ENCODE peak calls at places on chromosomes 12 and 14, in six cellular contexts. H is HS-5, Z is H54, M is non-pigmented ciliary epithelial cell, O is NCI-H1436, T is T-helper 9 cell. N is an unnamed sample.
A peak's percentile ranks its signal among the peaks of the same experiment; 100 is the strongest.

GRCh38 chr14:71266994-71267636 is 359.9 kb downstream of the PCNX1 start:
- DNase-seq in M (no peak), T (no peak), H (no peak), O (no peak), Z (no peak), N (peak; percentile 69)

GRCh38 chr12:90338365-90338764 is 616.6 kb downstream of the CCER1 start:
- DNase-seq in M (no peak), Z (no peak), O (no peak), T (no peak), H (no peak), N (no peak)

GRCh38 chr12:52604859-52605258 is 3.6 kb upstream of the KRT72 start:
- DNase-seq in O (no peak), Z (no peak), M (no peak), H (no peak), T (no peak), N (no peak)

GRCh38 chr12:109739747-109740693 is 26.4 kb downstream of the FAM222A start:
- DNase-seq in H (no peak), O (no peak), T (no peak), M (no peak), Z (no peak), N (no peak)

GRCh38 chr12:123897221-123897620 is 75.4 kb downstream of the CCDC92 start:
- DNase-seq in M (peak; percentile 45), T (no peak), H (peak; percentile 44), Z (no peak), O (no peak), N (no peak)

GRCh38 chr12:42669471-42669997 is 80.0 kb upstream of the PRICKLE1 start:
- DNase-seq in H (no peak), Z (no peak), M (no peak), O (no peak), T (no peak), N (no peak)

GRCh38 chr14:67663633-67664032 is 10.8 kb downstream of the VTI1B start:
- DNase-seq in T (no peak), M (no peak), Z (no peak), O (no peak), H (no peak), N (no peak)

GRCh38 chr12:63238892-63239291 is 87.9 kb upstream of the AVPR1A start:
- DNase-seq in O (no peak), T (no peak), Z (no peak), M (no peak), H (no peak), N (no peak)

GRCh38 chr14:65356327-65356836 is 56.1 kb upstream of the FUT8 start:
- DNase-seq in T (no peak), Z (peak; percentile 71), O (no peak), M (peak; percentile 53), H (peak; percentile 90), N (peak; percentile 97)

GRCh38 chr12:3432176-3432742 is 58.7 kb upstream of the PRMT8 start:
- DNase-seq in O (no peak), H (no peak), Z (no peak), M (no peak), T (no peak), N (no peak)

GRCh38 chr14:55115433-55115832 is 13.6 kb upstream of the LGALS3 start:
- DNase-seq in T (no peak), M (no peak), H (no peak), Z (no peak), O (no peak), N (no peak)

GRCh38 chr14:69151458-69152180 is 1.3 kb downstream of the DCAF5 start:
- DNase-seq in H (no peak), T (peak; percentile 72), O (peak; percentile 68), Z (peak; percentile 48), M (no peak), N (peak; percentile 54)

GRCh38 chr12:77968571-77968970 is 137.9 kb downstream of the NAV3 start:
- DNase-seq in O (no peak), H (no peak), M (no peak), T (no peak), Z (no peak), N (no peak)

GRCh38 chr14:42316746-42317145 is 710.1 kb downstream of the LRFN5 start:
- DNase-seq in T (no peak), H (no peak), Z (no peak), M (no peak), O (no peak), N (no peak)

GRCh38 chr14:81454572-81455218 is 54.6 kb upstream of the STON2 start:
- DNase-seq in M (no peak), Z (no peak), T (no peak), O (no peak), H (no peak), N (no peak)

GRCh38 chr14:75279153-75279738 is 618 bp downstream of the FOS start:
- DNase-seq in Z (no peak), H (no peak), M (no peak), O (no peak), T (peak; percentile 39), N (peak; percentile 57)

GRCh38 chr12:106953352-106954260 is 2.1 kb upstream of the TMEM263 start:
- DNase-seq in Z (no peak), T (no peak), M (no peak), H (no peak), O (no peak), N (no peak)

GRCh38 chr12:111330800-111331752 is 37.8 kb downstream of the PHETA1 start:
- DNase-seq in T (no peak), H (peak; percentile 28), O (peak; percentile 2), M (peak; percentile 20), Z (peak; percentile 56), N (no peak)

GRCh38 chr12:6161124-6161882 is 36.8 kb upstream of the VWF start:
- DNase-seq in H (no peak), M (no peak), O (no peak), Z (no peak), T (no peak), N (no peak)

N was measured in PC-9.